ENCODE peak calls at places on chromosomes 1 and 21, in eight cellular contexts. K is pancreas, E is A673, P is upper lobe of right lung, C is dorsolateral prefrontal cortex, S is GM06990, X is NB4, G is AG04450. H is an unnamed sample.

GRCh38 chr1:118143828-118144227 is 41.2 kb downstream of the SPAG17 start:
- DNase-seq in P (no peak), G (no peak), E (no peak), C (no peak), S (no peak), X (no peak), K (peak; percentile 6), H (no peak)

GRCh38 chr21:30713786-30714185 is 4.8 kb downstream of the KRTAP21-3 start:
- DNase-seq in P (no peak), E (no peak), C (no peak), S (no peak), G (no peak), K (no peak), X (no peak), H (no peak)

GRCh38 chr21:45110873-45111624 is 36.7 kb downstream of the ADARB1 start:
- DNase-seq in X (peak; percentile 59), E (no peak), K (no peak), P (no peak), G (no peak), S (peak; percentile 66), C (no peak), H (no peak)

GRCh38 chr1:177884499-177885021 is 85.3 kb downstream of the SEC16B start:
- DNase-seq in S (no peak), E (no peak), K (no peak), X (no peak), P (no peak), C (no peak), G (no peak), H (no peak)

GRCh38 chr1:151342021-151342420 is 5.0 kb downstream of the RFX5 start:
- DNase-seq in E (no peak), P (no peak), C (no peak), X (no peak), K (no peak), S (no peak), G (no peak), H (no peak)

GRCh38 chr1:227397356-227397978 is 79.2 kb upstream of the CDC42BPA start:
- DNase-seq in X (no peak), K (no peak), S (no peak), E (no peak), C (no peak), G (no peak), P (no peak), H (no peak)

GRCh38 chr1:110864260-110864659 is 8.7 kb upstream of the CD53 start:
- DNase-seq in K (no peak), X (peak; percentile 50), E (no peak), G (no peak), S (no peak), P (no peak), C (no peak), H (no peak)

GRCh38 chr21:14880922-14881321 is 183.9 kb downstream of the NRIP1 start:
- DNase-seq in C (no peak), P (no peak), K (no peak), S (no peak), G (no peak), E (no peak), X (no peak), H (peak; percentile 93)

GRCh38 chr1:16006552-16007485 is 2.8 kb downstream of the SRARP start:
- DNase-seq in K (no peak), S (peak; percentile 40), X (no peak), E (peak; percentile 22), G (no peak), C (no peak), P (no peak), H (no peak)

GRCh38 chr1:110051262-110051648 is 16.8 kb downstream of the STRIP1 start:
- DNase-seq in P (no peak), S (no peak), G (no peak), E (no peak), X (no peak), K (no peak), C (no peak), H (no peak)

GRCh38 chr1:93817819-93818569 is 61.0 kb downstream of the DNTTIP2 start:
- DNase-seq in P (no peak), K (no peak), C (no peak), E (no peak), S (no peak), X (no peak), G (no peak), H (no peak)

GRCh38 chr1:217011097-217011496 is 287.9 kb upstream of the ESRRG start:
- DNase-seq in E (no peak), K (no peak), G (no peak), C (no peak), X (no peak), S (no peak), P (no peak), H (no peak)

GRCh38 chr1:11339346-11340247 is 66.6 kb downstream of the UBIAD1 start:
- DNase-seq in K (peak; percentile 19), E (peak; percentile 22), P (no peak), S (no peak), C (no peak), G (no peak), X (no peak), H (no peak)

GRCh38 chr1:159436469-159436868 is 3.1 kb upstream of the OR10J1 start:
- DNase-seq in P (no peak), C (no peak), E (no peak), K (no peak), G (no peak), S (no peak), X (no peak), H (no peak)

GRCh38 chr1:174022080-174022975 is at the start of gene RC3H1:
- DNase-seq in S (peak; percentile 92), X (peak; percentile 93), G (no peak), K (peak; percentile 90), P (peak; percentile 96), C (peak; percentile 92), E (peak; percentile 92), H (peak; percentile 39)

GRCh38 chr1:3072948-3073519 is 4.0 kb downstream of the PRDM16 start:
- DNase-seq in G (no peak), P (no peak), K (no peak), S (no peak), E (no peak), C (no peak), X (no peak), H (no peak)
- H3K4me3 ChIP-seq in G (no peak overlapping the region), P (peak overlapping the region; percentile 48), K (peak overlapping the region; percentile 85), S (no peak overlapping the region), E (no peak overlapping the region), C (peak overlapping the region; percentile 36), X (no peak overlapping the region), H (peak overlapping the region; percentile 83)

GRCh38 chr21:42047821-42048613 is 23.1 kb upstream of the UMODL1 start:
- DNase-seq in X (peak; percentile 18), S (no peak), C (no peak), G (peak; percentile 94), P (no peak), K (peak; percentile 28), E (no peak), H (peak; percentile 34)
- TF ChIP-seq CTCF in X (no peak), S (no peak), C (no peak), G (peak; percentile 28), P (no peak), K (no peak), E (no peak), H (no peak)

GRCh38 chr1:44723496-44724407 is 7.2 kb downstream of the RNU5D-1 start:
- DNase-seq in K (no peak), S (peak; percentile 60), E (no peak), G (no peak), X (peak; percentile 97), P (no peak), C (no peak), H (no peak)
- H3K4me3 ChIP-seq in K (no peak overlapping the region), S (no peak overlapping the region), E (no peak overlapping the region), G (no peak overlapping the region), X (peak overlapping the region; percentile 65), P (no peak overlapping the region), C (no peak overlapping the region), H (no peak overlapping the region)

DNA sequence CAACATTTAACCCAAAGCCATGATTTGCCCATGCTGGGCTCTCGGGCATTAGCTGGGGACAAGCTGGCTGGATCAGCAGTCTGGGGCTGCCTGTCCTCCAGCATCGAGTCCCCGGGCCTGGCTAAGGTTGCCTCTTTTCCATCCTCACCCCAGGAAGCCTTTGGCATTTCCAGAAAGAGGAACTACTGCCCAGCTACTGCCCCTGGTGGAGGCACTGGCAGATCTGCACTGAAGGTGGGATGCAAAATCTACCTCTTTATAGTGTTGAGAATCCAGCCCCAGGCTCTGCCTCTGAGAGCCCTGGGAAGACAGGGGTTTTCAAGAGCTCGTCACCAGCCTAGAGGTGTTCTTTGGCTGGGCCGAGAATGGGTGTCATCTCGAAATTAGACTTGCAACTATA is 635.9 kb downstream of the MATN1 start:
- DNase-seq in S (no peak), P (no peak), X (peak; percentile 18), K (no peak), E (peak; percentile 47), C (no peak), G (no peak), H (no peak)
- TF ChIP-seq CTCF in S (peak; percentile 5), P (peak; percentile 15), X (peak; percentile 29), K (no peak), E (peak; percentile 53), C (no peak), G (peak; percentile 50), H (peak; percentile 56)

DNA sequence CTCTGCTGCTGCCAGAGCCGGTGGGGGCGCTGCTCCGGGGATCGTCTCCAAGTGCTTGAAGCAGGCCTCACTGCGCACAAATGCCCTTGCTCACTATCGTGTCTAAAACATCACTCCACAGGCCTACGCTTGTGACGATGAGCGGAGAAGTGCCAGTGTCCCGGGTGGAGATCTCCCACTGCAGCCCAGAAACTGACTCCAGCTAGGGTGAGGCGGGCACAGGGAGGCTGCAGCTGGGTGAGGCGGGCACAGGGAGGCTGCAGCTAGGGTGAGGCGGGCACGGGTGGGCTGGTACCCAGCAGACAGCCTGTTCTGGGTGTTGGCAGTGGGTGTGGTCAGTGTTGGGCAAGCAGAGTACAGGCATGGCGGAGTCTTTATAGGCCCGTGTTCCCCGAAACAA is 22.7 kb upstream of the PDXK start:
- DNase-seq in S (no peak), P (peak; percentile 57), G (no peak), C (no peak), X (no peak), K (no peak), E (no peak), H (no peak)
- H3K4me3 ChIP-seq in S (no peak overlapping the region), P (no peak overlapping the region), G (no peak overlapping the region), C (no peak overlapping the region), X (no peak overlapping the region), K (no peak overlapping the region), E (no peak overlapping the region), H (no peak overlapping the region)

GRCh38 chr21:25867041-25867440 is 132.3 kb downstream of the GABPA start:
- DNase-seq in E (peak; percentile 50), P (no peak), S (no peak), X (no peak), C (no peak), G (no peak), K (no peak), H (no peak)

GRCh38 chr21:25872271-25872670 is 137.5 kb downstream of the GABPA start:
- DNase-seq in X (peak; percentile 1), G (no peak), E (peak; percentile 29), K (no peak), S (no peak), C (no peak), P (no peak), H (no peak)

GRCh38 chr21:25870084-25870483 is 135.3 kb downstream of the GABPA start:
- DNase-seq in X (no peak), P (no peak), C (peak; percentile 17), E (no peak), S (no peak), G (no peak), K (no peak), H (no peak)

GRCh38 chr21:25871566-25871965 is 136.8 kb downstream of the GABPA start:
- DNase-seq in C (no peak), G (no peak), P (no peak), S (no peak), X (peak; percentile 2), E (no peak), K (no peak), H (no peak)
- TF ChIP-seq CTCF in C (no peak), G (no peak), P (no peak), S (peak; percentile 18), X (no peak), E (peak; percentile 45), K (no peak), H (peak; percentile 34)

GRCh38 chr1:8571200-8571984 is 246.0 kb downstream of the RERE start:
- DNase-seq in G (no peak), P (no peak), E (peak; percentile 71), X (no peak), K (peak; percentile 42), S (no peak), C (no peak), H (no peak)
- H3K4me3 ChIP-seq in G (no peak overlapping the region), P (no peak overlapping the region), E (no peak overlapping the region), X (no peak overlapping the region), K (no peak overlapping the region), S (no peak overlapping the region), C (peak overlapping the region; percentile 2), H (no peak overlapping the region)